ENCODE peak calls at places on chromosome 11, in six cellular contexts. A is HepG2, C is A549, E is K562, N is endothelial cell of umbilical vein, T is GM12878. D is an unnamed sample.

GRCh38 chr11:120807414-120808150 is 216.3 kb upstream of the TBCEL start:
- DNase-seq in A (peak), C (peak), E (no peak), N (peak), T (no peak), D (no peak)

GRCh38 chr11:69878927-69879733 is 59.9 kb upstream of the FGF3 start:
- DNase-seq in A (no peak), C (no peak), E (no peak), N (no peak), T (no peak), D (no peak)

GRCh38 chr11:104602643-104603042 is 295.6 kb downstream of the CASP12 start:
- DNase-seq in A (no peak), C (no peak), E (no peak), N (no peak), T (no peak), D (no peak)

GRCh38 chr11:99370557-99371200 is 349.9 kb downstream of the CNTN5 start:
- DNase-seq in A (no peak), C (no peak), E (no peak), N (no peak), T (no peak), D (no peak)

GRCh38 chr11:89016214-89016613 is 49.6 kb downstream of the GRM5 start:
- DNase-seq in A (no peak), C (no peak), E (no peak), N (no peak), T (no peak), D (no peak)

GRCh38 chr11:11538277-11538960 is 83.4 kb downstream of the GALNT18 start:
- DNase-seq in A (no peak), C (no peak), E (no peak), N (no peak), T (no peak), D (no peak)

GRCh38 chr11:1478544-1478943 is 8.0 kb downstream of the MOB2 start:
- DNase-seq in A (no peak), C (no peak), E (no peak), N (no peak), T (no peak), D (peak)

GRCh38 chr11:71263391-71263790 is 11.0 kb upstream of the SHANK2 start:
- DNase-seq in A (no peak), C (no peak), E (no peak), N (no peak), T (no peak), D (no peak)

GRCh38 chr11:587978-588380 is 11.7 kb downstream of the PHRF1 start:
- DNase-seq in A (peak), C (peak), E (peak), N (no peak), T (no peak), D (peak)

GRCh38 chr11:96052921-96053631 is 129.2 kb upstream of the MTMR2 start:
- DNase-seq in A (no peak), C (no peak), E (no peak), N (no peak), T (peak), D (peak)

GRCh38 chr11:127000291-127000968 is at the start of gene KIRREL3:
- DNase-seq in A (no peak), C (peak), E (no peak), N (no peak), T (no peak), D (no peak)

GRCh38 chr11:82996966-82997606 is 74.6 kb downstream of the RAB30 start:
- DNase-seq in A (no peak), C (no peak), E (no peak), N (peak), T (peak), D (no peak)

GRCh38 chr11:64874308-64874707 is 4.1 kb downstream of the EHD1 start:
- DNase-seq in A (no peak), C (no peak), E (no peak), N (no peak), T (no peak), D (no peak)

GRCh38 chr11:69444381-69445130 is 36.9 kb upstream of the LINC01488 start:
- DNase-seq in A (peak), C (no peak), E (peak), N (no peak), T (no peak), D (peak)

GRCh38 chr11:17641792-17642350 is 77.5 kb upstream of the MYOD1 start:
- DNase-seq in A (no peak), C (no peak), E (no peak), N (no peak), T (no peak), D (no peak)

DNA sequence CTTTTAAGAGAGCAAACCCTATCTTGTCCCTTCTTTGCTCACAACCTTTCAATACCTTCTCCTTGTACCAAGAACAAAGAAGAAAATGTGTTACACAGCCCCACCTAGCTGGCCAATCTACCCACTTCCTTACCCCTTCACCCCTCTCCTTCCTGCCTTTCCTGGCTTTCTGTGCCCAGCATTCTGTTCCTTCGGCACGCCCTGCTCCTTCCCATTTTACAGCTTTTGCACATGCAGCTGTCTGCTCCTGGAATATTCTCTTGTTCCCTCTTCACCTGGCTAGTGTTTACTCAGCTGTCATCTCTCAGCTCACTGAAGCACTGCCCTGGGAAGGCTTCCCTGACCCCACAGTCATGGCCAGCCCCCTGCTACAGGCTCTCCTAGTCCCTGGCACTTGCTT is 30.6 kb downstream of the SERPINH1 start:
- DNase-seq in A (no peak), C (no peak), E (no peak), N (peak), T (no peak), D (no peak)
- TF ChIP-seq POLR2A in A (no peak), C (no peak), E (no peak), N (no peak), T (no peak), D (no peak)

GRCh38 chr11:15599376-15599775 is 484.7 kb downstream of the INSC start:
- DNase-seq in A (no peak), C (no peak), E (no peak), N (no peak), T (no peak), D (no peak)
- TF ChIP-seq MYC in A (no peak), C (no peak), E (no peak), N (no peak), T (no peak), D (no peak)

DNA sequence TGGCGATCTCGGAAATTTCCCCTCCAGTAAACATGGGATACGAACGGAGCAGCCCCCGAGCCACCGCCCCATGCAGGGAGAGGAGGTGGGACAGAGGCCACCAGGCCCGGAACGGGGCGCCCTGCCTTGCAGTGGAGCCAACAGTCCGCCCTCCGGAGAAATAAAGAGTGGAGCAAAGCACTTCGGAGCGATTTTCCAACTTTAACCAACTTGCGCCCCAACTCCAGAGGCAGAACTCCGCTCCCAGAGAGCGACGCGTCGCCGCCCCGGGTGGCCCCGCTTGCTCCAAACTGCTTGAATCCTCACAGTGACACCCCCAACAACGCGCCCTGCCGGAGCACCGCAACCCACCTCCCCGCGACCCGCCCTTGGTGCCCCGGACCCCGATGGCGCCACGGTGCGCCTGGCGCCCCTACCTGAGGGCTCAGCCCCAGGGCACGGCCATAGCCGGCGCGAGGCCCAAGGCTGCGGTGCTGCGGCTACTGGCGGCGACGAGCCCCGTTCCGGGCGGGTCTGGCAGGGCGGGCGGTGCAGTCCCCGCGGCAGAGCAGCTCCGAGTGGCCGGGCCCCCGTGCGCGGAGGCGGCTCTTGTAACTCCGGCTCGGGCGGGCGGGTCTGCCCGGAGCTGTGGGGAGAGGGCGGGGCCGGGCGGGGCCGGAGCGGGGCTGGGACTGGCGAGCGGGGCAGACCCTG is at the start of gene AHNAK:
- DNase-seq in A (no peak), C (peak), E (peak), N (peak), T (no peak), D (peak)
- TF ChIP-seq POLR2A in A (peak), C (peak), E (peak), N (peak), T (peak), D (peak)

GRCh38 chr11:46438211-46438610 is 46.6 kb upstream of the CHRM4 start:
- DNase-seq in A (no peak), C (no peak), E (no peak), N (no peak), T (no peak), D (no peak)
- TF ChIP-seq MYC in A (no peak), C (no peak), E (no peak), N (no peak), T (no peak), D (no peak)

DNA sequence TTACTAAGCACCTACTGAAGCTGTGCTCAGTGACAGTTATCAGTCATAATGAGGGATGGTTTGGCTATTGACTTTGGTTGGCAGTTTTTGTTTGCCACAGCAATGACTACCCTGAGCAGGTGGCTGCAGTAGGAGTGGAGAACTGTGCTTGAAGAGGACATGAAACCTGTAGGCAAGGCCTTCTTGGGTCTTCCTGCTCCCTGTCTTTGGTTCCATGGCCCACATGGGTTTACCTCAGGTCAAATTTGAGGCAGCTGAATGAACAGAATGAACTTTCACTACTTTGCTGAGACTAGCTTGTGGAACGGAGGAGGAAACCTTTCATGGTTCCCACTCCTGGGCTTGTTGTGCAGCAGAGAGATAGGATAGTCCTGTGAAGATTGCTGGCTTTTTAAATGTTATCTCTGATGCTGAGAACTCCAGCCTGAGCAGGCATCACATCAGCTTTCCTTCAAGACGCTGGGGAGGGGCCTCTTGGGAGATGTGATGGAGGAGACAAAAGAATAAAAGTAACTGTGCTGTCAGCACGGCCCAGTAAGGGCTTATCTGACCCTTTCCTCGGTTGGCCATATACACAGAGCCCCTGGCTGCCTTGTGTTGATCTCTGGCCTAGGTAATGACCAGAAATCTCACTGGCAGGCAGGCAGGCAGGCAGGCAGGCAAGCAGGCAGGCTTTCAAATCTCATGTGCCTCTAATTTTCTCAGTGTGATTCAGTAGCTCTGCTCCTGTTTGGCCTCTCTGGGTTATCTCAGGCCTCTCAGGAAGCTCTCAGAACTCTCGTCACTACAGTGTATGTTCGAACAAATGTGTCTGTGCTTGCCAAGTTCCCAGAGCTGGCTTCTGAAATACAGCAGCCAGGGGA is 12.0 kb downstream of the STIM1 start:
- DNase-seq in A (peak), C (no peak), E (peak), N (peak), T (peak), D (no peak)
- TF ChIP-seq POLR2A in A (no peak), C (no peak), E (no peak), N (no peak), T (no peak), D (no peak)

GRCh38 chr11:46890665-46891064 is 27.7 kb downstream of the LRP4 start:
- DNase-seq in A (no peak), C (no peak), E (no peak), N (no peak), T (no peak), D (no peak)
- TF ChIP-seq MYC in A (no peak), C (no peak), E (no peak), N (no peak), T (no peak), D (no peak)

GRCh38 chr11:6319879-6320410 is 356 bp downstream of the CAVIN3 start:
- DNase-seq in A (no peak), C (peak), E (peak), N (peak), T (no peak), D (no peak)
- TF ChIP-seq POLR2A in A (no peak), C (no peak), E (no peak), N (peak), T (peak), D (no peak)

D was measured in NB4.